ENCODE peak calls at places on chromosomes 7 and 10, in four cellular contexts. K is epithelial cell of esophagus, C is esophagus squamous epithelium, Q is astrocyte of the hippocampus. H is an unnamed sample.

GRCh38 chr10:103842605-103843004 is 12.8 kb downstream of the SH3PXD2A start:
- DNase-seq in K (no peak), C (no peak), Q (no peak), H (no peak)

GRCh38 chr7:17412883-17413282 is 114.4 kb downstream of the AHR start:
- DNase-seq in K (no peak), C (no peak), Q (no peak), H (no peak)

GRCh38 chr10:102670871-102671434 is 26.7 kb downstream of the TRIM8 start:
- DNase-seq in K (no peak), C (no peak), Q (no peak), H (no peak)

GRCh38 chr10:128286413-128287097 is 160.3 kb upstream of the MKI67 start:
- DNase-seq in K (no peak), C (no peak), Q (no peak), H (no peak)

GRCh38 chr7:49660976-49661375 is 112.5 kb upstream of the VWC2 start:
- DNase-seq in K (no peak), C (no peak), Q (no peak), H (no peak)

GRCh38 chr7:82507976-82508677 is 64.5 kb upstream of the CACNA2D1 start:
- DNase-seq in K (no peak), C (no peak), Q (no peak), H (no peak)

GRCh38 chr7:42913591-42913990 is 1.7 kb upstream of the C7orf25 start:
- DNase-seq in K (no peak), C (no peak), Q (peak), H (no peak)

GRCh38 chr7:36312064-36312914 is 77.4 kb upstream of the ANLN start:
- DNase-seq in K (peak), C (no peak), Q (no peak), H (no peak)

GRCh38 chr10:71600856-71601255 is 118.7 kb downstream of the C10orf105 start:
- DNase-seq in K (peak), C (no peak), Q (peak), H (no peak)

GRCh38 chr7:155961241-155962190 is 149.3 kb upstream of the SHH start:
- DNase-seq in K (peak), C (no peak), Q (peak), H (no peak)

GRCh38 chr10:110376021-110376773 is 71.5 kb upstream of the SMNDC1 start:
- DNase-seq in K (no peak), C (no peak), Q (no peak), H (no peak)

GRCh38 chr10:69445094-69445493 is 6.2 kb upstream of the TSPAN15 start:
- DNase-seq in K (no peak), C (no peak), Q (no peak), H (no peak)

GRCh38 chr7:17556247-17556646 is 257.8 kb downstream of the AHR start:
- DNase-seq in K (no peak), C (no peak), Q (no peak), H (no peak)

GRCh38 chr7:122577449-122578003 is 121.4 kb downstream of the RNF133 start:
- DNase-seq in K (no peak), C (no peak), Q (no peak), H (no peak)

GRCh38 chr7:101626069-101626671 is 2.9 kb downstream of the MYL10 start:
- DNase-seq in K (no peak), C (no peak), Q (no peak), H (no peak)

GRCh38 chr10:71920540-71921318 is 43.5 kb upstream of the CHST3 start:
- DNase-seq in K (peak), C (no peak), Q (no peak), H (no peak)

GRCh38 chr10:78179886-78180285 is 146.2 kb downstream of the RPS24 start:
- DNase-seq in K (no peak), C (no peak), Q (no peak), H (no peak)

GRCh38 chr7:131773413-131773812 is 217.0 kb upstream of the PODXL start:
- DNase-seq in K (peak), C (no peak), Q (no peak), H (no peak)

GRCh38 chr7:130986271-130986690 is 252.3 kb upstream of the KLF14 start:
- DNase-seq in K (no peak), C (no peak), Q (no peak), H (no peak)

GRCh38 chr7:117014673-117015133 is 61.4 kb downstream of the ST7 start:
- DNase-seq in K (peak), C (no peak), Q (no peak), H (no peak)

GRCh38 chr7:138980575-138981285 is 459 bp downstream of the KIAA1549 start:
- DNase-seq in K (no peak), C (no peak), Q (peak), H (no peak)

GRCh38 chr10:26172126-26172525 is 44.4 kb upstream of the GAD2 start:
- DNase-seq in K (no peak), C (no peak), Q (peak), H (no peak)

GRCh38 chr10:68870545-68871104 is 30.5 kb upstream of the DDX50 start:
- DNase-seq in K (no peak), C (no peak), Q (no peak), H (no peak)